ENCODE peak calls at places on chromosome 17, in ten cellular contexts. M is D721Med, H is brain microvascular endothelial cell, L is neural crest cell, U is AG10803, W is left ventricle myocardium inferior, R is fibroblast of pulmonary artery, B is astrocyte of the spinal cord, I is OCI-LY7, Y is colonic mucosa. A is an unnamed sample.

GRCh38 chr17:43791589-43791988 is 11.4 kb downstream of the CFAP97D1 start:
- DNase-seq in Y (no peak), U (peak), M (no peak), W (no peak), H (peak), R (peak), B (peak), I (peak), L (no peak), A (no peak)

GRCh38 chr17:51322390-51323029 is 62.2 kb downstream of the UTP18 start:
- DNase-seq in I (peak), W (no peak), M (no peak), L (no peak), B (no peak), H (no peak), U (peak), R (peak), Y (no peak), A (no peak)

GRCh38 chr17:7045492-7046126 is 1.7 kb upstream of the SLC16A11 start:
- DNase-seq in I (peak), R (peak), U (peak), H (peak), M (no peak), W (no peak), Y (peak), L (peak), B (peak), A (no peak)

GRCh38 chr17:39194985-39195524 is 2.4 kb downstream of the CACNB1 start:
- DNase-seq in R (no peak), U (no peak), H (no peak), M (no peak), Y (no peak), I (no peak), L (no peak), W (no peak), B (no peak), A (no peak)

GRCh38 chr17:7340179-7340578 is 3.9 kb downstream of the ACAP1 start:
- DNase-seq in I (no peak), H (no peak), M (no peak), Y (no peak), W (no peak), R (no peak), U (peak), L (no peak), B (no peak), A (no peak)

GRCh38 chr17:70251704-70252103 is 82.4 kb downstream of the KCNJ2 start:
- DNase-seq in I (no peak), R (no peak), M (no peak), Y (no peak), L (no peak), B (no peak), H (no peak), U (no peak), W (no peak), A (no peak)

GRCh38 chr17:8869416-8869815 is 1.9 kb upstream of the PIK3R6 start:
- DNase-seq in U (no peak), W (no peak), H (no peak), M (no peak), L (no peak), R (no peak), Y (no peak), I (no peak), B (no peak), A (no peak)

GRCh38 chr17:12022310-12022709 is 1.6 kb downstream of the MAP2K4 start:
- DNase-seq in H (no peak), Y (no peak), I (no peak), L (no peak), R (no peak), U (no peak), W (no peak), M (no peak), B (no peak), A (no peak)

GRCh38 chr17:71237903-71238538 is 882.8 kb upstream of the SOX9 start:
- DNase-seq in U (peak), B (peak), I (peak), L (no peak), M (no peak), R (peak), Y (no peak), H (peak), W (no peak), A (no peak)

GRCh38 chr17:66185842-66186241 is 6.1 kb downstream of the CEP112 start:
- DNase-seq in B (no peak), R (no peak), L (no peak), I (no peak), M (no peak), H (no peak), U (no peak), W (no peak), Y (no peak), A (no peak)

GRCh38 chr17:40726919-40727318 is 23.4 kb upstream of the KRT24 start:
- DNase-seq in B (peak), U (no peak), H (no peak), I (peak), M (no peak), W (no peak), L (no peak), R (peak), Y (no peak), A (no peak)

GRCh38 chr17:57781386-57782050 is 36.4 kb upstream of the CCDC182 start:
- DNase-seq in B (no peak), H (no peak), Y (no peak), M (no peak), R (peak), L (no peak), I (no peak), U (no peak), W (no peak), A (no peak)

GRCh38 chr17:13437966-13438779 is 163.6 kb downstream of the HS3ST3A1 start:
- DNase-seq in Y (peak), H (peak), W (no peak), M (no peak), I (no peak), L (peak), B (peak), U (no peak), R (no peak), A (no peak)

GRCh38 chr17:39754958-39755549 is 17.3 kb downstream of the GRB7 start:
- DNase-seq in I (peak), B (peak), M (no peak), W (no peak), R (no peak), Y (peak), H (no peak), L (no peak), U (no peak), A (no peak)

GRCh38 chr17:22517716-22518115 is 825.4 kb downstream of the KCNJ18 start:
- DNase-seq in H (no peak), B (no peak), L (no peak), M (no peak), W (no peak), I (no peak), Y (no peak), U (no peak), R (no peak), A (no peak)

GRCh38 chr17:16352838-16353701 is at the start of gene CENPV:
- DNase-seq in Y (peak), W (peak), H (peak), I (peak), L (peak), U (peak), B (no peak), M (peak), R (peak), A (peak)

GRCh38 chr17:50155115-50155819 is 4.8 kb upstream of the PPP1R9B start:
- DNase-seq in W (no peak), Y (no peak), L (no peak), I (no peak), H (no peak), M (no peak), B (no peak), U (peak), R (peak), A (no peak)

DNA sequence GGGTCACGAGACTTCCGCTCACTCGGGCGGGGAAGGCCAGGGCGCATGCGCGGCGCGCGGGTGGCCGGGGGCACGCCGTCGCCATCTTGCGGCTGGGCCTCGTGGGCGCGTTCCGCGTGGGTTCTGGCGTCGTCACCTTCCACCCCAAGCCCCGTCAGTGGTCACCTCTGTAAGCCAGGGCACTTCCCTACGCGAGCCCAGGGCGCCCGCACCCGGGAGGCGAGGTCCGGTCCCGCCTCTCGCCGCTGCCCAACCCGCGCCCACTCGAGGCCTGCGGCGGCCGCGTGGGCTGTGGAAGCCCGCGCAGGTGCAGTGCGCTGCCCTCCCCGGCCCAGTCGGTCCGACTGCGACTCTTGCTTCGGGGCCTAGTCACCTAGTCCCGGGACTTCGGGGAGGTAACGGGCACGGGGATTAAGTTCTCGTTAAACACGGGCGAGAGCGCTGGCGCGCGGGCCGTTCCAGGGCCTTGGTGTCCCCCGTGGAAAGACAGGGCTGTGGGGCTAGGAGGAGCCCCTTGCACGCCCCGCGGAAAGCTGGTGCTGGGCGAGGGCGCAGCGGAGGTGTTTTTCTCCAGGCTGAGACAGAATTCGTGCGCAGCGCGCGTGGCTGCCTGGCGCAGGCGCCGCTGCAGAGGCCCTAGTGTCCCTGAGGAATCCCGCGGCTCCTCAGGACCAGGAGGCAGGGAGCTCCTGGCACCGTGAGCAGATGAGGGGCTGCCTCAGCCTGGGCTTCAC is 417 bp upstream of the ARHGDIA start:
- DNase-seq in W (peak), B (peak), U (peak), R (peak), M (peak), I (peak), H (peak), Y (peak), L (peak), A (peak)
- TF ChIP-seq CTCF in W (peak), B (peak), U (peak), R (no peak), M (peak), I (peak), H (peak), Y (no peak), L (peak), A (peak)

DNA sequence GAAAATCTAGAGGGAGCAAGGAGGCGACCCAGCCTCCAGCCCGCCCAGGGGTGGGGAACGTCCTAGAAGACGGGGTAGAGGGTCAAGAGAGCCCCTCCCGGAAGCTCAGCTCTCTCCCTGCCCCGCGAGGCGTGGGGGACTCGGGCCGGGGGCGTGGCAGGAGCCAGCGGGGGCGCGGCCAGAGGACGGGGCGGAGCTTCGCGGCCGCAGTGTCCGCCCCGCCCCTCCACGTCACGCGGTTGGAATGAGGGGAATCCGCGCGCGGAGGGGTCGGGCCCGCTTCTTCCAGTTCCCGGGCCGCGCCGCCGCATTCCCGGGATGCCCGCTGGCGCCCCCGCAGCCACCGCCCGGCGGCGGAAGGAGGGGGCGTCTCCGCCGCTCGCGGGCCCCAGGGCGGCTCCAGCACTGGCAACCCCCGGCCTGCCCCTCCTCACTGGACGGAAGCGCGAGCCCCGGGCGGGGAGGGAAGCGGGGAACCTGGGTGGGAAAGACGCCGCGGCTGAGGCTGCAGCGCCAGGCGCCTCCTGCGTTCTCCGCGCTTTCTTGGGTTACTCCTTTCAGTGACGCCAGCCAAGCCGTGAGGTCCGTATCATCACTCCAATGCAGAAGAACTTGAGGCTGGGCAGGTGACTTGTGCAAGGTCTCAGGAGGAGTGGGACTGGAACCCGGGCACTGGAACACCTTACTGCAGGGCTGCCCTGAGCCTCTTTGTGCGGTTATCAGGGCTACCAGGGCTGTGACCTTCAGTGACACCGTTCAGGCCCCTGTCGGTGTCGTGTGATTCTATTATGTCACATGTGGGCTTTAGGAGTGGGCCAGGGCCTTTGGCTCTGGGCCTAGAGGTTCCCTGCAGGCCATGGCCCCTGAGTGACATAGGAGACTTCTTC is 4.3 kb downstream of the MYO1C start:
- DNase-seq in W (peak), B (peak), M (peak), I (peak), L (peak), H (peak), R (peak), U (peak), Y (peak), A (peak)
- TF ChIP-seq CTCF in W (peak), B (no peak), M (no peak), I (no peak), L (peak), H (peak), R (no peak), U (no peak), Y (no peak), A (no peak)

GRCh38 chr17:48544356-48545021 is 420 bp downstream of the HOXB2 start:
- DNase-seq in M (no peak), H (no peak), Y (peak), B (peak), R (peak), L (peak), U (peak), I (no peak), W (peak), A (no peak)

GRCh38 chr17:48541574-48542113 is 3.3 kb downstream of the HOXB2 start:
- DNase-seq in H (no peak), R (peak), L (no peak), Y (no peak), B (peak), W (peak), I (no peak), U (peak), M (no peak), A (no peak)

GRCh38 chr17:48542114-48542955 is 2.6 kb downstream of the HOXB2 start:
- DNase-seq in R (peak), I (no peak), H (no peak), B (no peak), M (no peak), Y (no peak), L (no peak), W (no peak), U (no peak), A (no peak)

GRCh38 chr17:48543854-48544355 is 1.0 kb downstream of the HOXB2 start:
- DNase-seq in H (no peak), L (no peak), B (no peak), M (no peak), W (peak), I (no peak), Y (no peak), R (no peak), U (no peak), A (no peak)

GRCh38 chr17:48542956-48543853 is 1.7 kb downstream of the HOXB2 start:
- DNase-seq in H (peak), L (no peak), B (peak), R (peak), M (no peak), W (peak), Y (peak), U (no peak), I (no peak), A (peak)
- TF ChIP-seq CTCF in H (no peak), L (no peak), B (no peak), R (peak), M (no peak), W (peak), Y (no peak), U (no peak), I (no peak), A (peak)

GRCh38 chr17:55743103-55743679 is 7.7 kb upstream of the PCTP start:
- DNase-seq in B (no peak), L (no peak), M (no peak), R (no peak), W (no peak), I (no peak), Y (peak), H (no peak), U (no peak), A (no peak)
- TF ChIP-seq CTCF in B (no peak), L (no peak), M (no peak), R (no peak), W (no peak), I (no peak), Y (no peak), H (no peak), U (no peak), A (no peak)

GRCh38 chr17:79657036-79657435 is 46.2 kb upstream of the RBFOX3 start:
- DNase-seq in Y (no peak), I (no peak), H (no peak), M (no peak), R (no peak), L (no peak), W (no peak), B (no peak), U (no peak), A (peak)

GRCh38 chr17:79657861-79658810 is 47.3 kb upstream of the RBFOX3 start:
- DNase-seq in M (no peak), Y (no peak), R (no peak), I (no peak), H (no peak), W (no peak), B (no peak), U (no peak), L (no peak), A (peak)

GRCh38 chr17:79659376-79659775 is 48.5 kb upstream of the RBFOX3 start:
- DNase-seq in H (no peak), U (no peak), R (no peak), B (no peak), W (no peak), I (no peak), Y (no peak), L (no peak), M (no peak), A (peak)

GRCh38 chr17:79661292-79662041 is 50.6 kb upstream of the RBFOX3 start:
- DNase-seq in H (no peak), B (no peak), Y (no peak), L (no peak), R (no peak), I (no peak), W (no peak), M (no peak), U (no peak), A (no peak)

GRCh38 chr17:79658811-79659207 is 48.0 kb upstream of the RBFOX3 start:
- DNase-seq in B (no peak), Y (no peak), H (peak), W (no peak), M (no peak), U (peak), R (peak), I (peak), L (peak), A (peak)
- TF ChIP-seq CTCF in B (peak), Y (no peak), H (peak), W (peak), M (peak), U (peak), R (peak), I (peak), L (peak), A (peak)

DNA sequence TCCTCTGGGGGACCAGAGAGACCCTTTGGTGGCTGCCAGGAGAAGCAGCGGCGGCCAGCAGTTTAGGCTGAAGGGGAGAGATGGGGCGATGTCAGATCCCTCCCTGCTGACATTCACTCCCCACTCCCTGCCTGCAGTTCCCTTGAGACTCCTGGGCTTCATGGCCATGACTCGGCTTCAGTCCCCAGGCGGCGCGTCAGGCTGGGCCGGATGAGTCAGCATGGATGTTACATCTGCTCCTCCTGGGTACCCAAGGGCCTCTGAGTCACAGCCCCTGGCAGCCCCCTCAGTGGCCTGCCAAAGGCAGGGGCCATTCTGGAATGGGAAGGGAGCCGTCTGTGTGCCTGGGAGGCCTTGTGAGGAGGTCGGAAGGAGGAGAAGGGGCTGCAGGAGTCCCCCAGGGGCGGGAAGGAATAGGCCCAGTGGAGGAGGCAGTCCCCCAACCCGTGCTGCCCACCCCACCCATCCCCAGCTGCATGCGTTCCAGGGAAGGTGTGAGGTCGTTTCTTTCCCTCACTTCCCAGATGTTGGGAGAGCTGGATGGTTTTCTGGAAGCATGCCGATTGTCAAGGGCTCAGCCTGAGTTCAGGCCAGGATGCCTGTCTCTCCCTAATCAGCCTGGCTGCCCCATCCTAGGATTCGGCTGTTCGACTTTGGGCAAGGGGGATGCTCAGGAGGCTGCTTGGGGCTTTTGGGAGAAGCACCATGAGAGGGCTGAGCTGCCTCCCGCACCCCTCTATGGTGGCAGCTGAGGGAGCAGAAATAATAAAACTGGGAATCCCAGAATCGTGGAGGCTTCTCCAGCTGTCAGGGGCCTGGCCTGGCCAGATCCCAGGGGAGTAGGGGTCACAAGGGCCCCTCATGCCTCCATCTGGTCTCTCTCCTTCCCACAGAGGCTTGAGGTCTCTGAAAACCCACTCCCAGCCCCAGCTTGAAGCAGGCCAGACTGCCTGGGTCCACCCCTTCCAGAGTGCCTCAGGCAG is 9.7 kb downstream of the RHBDL3 start:
- DNase-seq in M (no peak), B (peak), W (peak), I (no peak), H (peak), U (peak), L (no peak), R (peak), Y (no peak), A (no peak)
- TF ChIP-seq CTCF in M (no peak), B (peak), W (no peak), I (no peak), H (no peak), U (no peak), L (no peak), R (no peak), Y (no peak), A (no peak)